ENCODE peak calls at places on chromosomes 11 and 22, in five cellular contexts. H is HTR-8/SVneo, F is GOT3, Z is H54, R is cardiac fibroblast. N is an unnamed sample.

GRCh38 chr22:46057762-46058420 is 80.9 kb upstream of the WNT7B start:
- DNase-seq in H (no peak), F (no peak), Z (no peak), R (peak; percentile 81), N (no peak)

GRCh38 chr11:102144357-102145342 is 34.4 kb downstream of the YAP1 start:
- DNase-seq in H (no peak), F (no peak), Z (no peak), R (peak; percentile 53), N (no peak)

GRCh38 chr11:69540118-69541000 is 58.9 kb downstream of the LINC01488 start:
- DNase-seq in H (no peak), F (no peak), Z (no peak), R (peak; percentile 26), N (no peak)

GRCh38 chr11:108906826-108907225 is 242.0 kb downstream of the DDX10 start:
- DNase-seq in H (peak; percentile 19), F (no peak), Z (no peak), R (peak; percentile 47), N (no peak)

GRCh38 chr11:117426297-117426685 is 98.6 kb downstream of the CEP164 start:
- DNase-seq in H (peak; percentile 79), F (no peak), Z (peak; percentile 47), R (peak; percentile 60), N (no peak)

GRCh38 chr22:31566484-31566883 is 70.1 kb downstream of the SFI1 start:
- DNase-seq in H (no peak), F (no peak), Z (no peak), R (no peak), N (no peak)

GRCh38 chr22:20463324-20464095 is 25.9 kb upstream of the SCARF2 start:
- DNase-seq in H (no peak), F (no peak), Z (no peak), R (no peak), N (no peak)

GRCh38 chr11:66628061-66628603 is 10.4 kb upstream of the RBM4 start:
- DNase-seq in H (no peak), F (no peak), Z (no peak), R (no peak), N (no peak)

GRCh38 chr22:37643225-37643847 is 3.9 kb downstream of the SH3BP1 start:
- DNase-seq in H (peak; percentile 67), F (peak; percentile 49), Z (peak; percentile 75), R (peak; percentile 78), N (no peak)

GRCh38 chr11:74592063-74592440 is 330 bp upstream of the POLD3 start:
- DNase-seq in H (no peak), F (no peak), Z (no peak), R (no peak), N (no peak)

GRCh38 chr11:62805991-62806441 is 776 bp upstream of the NXF1 start:
- DNase-seq in H (no peak), F (no peak), Z (no peak), R (peak; percentile 42), N (no peak)

GRCh38 chr11:128022007-128022368 is 565.4 kb downstream of the ETS1 start:
- DNase-seq in H (no peak), F (no peak), Z (no peak), R (peak; percentile 81), N (no peak)

GRCh38 chr11:74672956-74673895 is 58.0 kb downstream of the CHRDL2 start:
- DNase-seq in H (peak; percentile 95), F (peak; percentile 39), Z (peak; percentile 92), R (peak; percentile 99), N (peak; percentile 95)

GRCh38 chr11:27012254-27012921 is 18.5 kb downstream of the FIBIN start:
- DNase-seq in H (no peak), F (no peak), Z (no peak), R (peak; percentile 51), N (no peak)

GRCh38 chr11:77027275-77027674 is 6.9 kb upstream of the B3GNT6 start:
- DNase-seq in H (no peak), F (no peak), Z (no peak), R (peak; percentile 13), N (no peak)

GRCh38 chr11:76209671-76209955 is 3.3 kb upstream of the WNT11 start:
- DNase-seq in H (no peak), F (no peak), Z (no peak), R (no peak), N (no peak)

GRCh38 chr11:69640995-69641581 is at the start of gene CCND1:
- DNase-seq in H (peak; percentile 84), F (peak; percentile 81), Z (peak; percentile 69), R (peak; percentile 95), N (peak; percentile 83)

GRCh38 chr11:126718319-126718718 is 282.3 kb downstream of the KIRREL3 start:
- DNase-seq in H (no peak), F (no peak), Z (no peak), R (no peak), N (no peak)

GRCh38 chr22:17346578-17346977 is 22.7 kb upstream of the CECR2 start:
- DNase-seq in H (no peak), F (no peak), Z (no peak), R (peak; percentile 72), N (no peak)

GRCh38 chr22:50314455-50315288 is 7.2 kb upstream of the PLXNB2 start:
- DNase-seq in H (no peak), F (no peak), Z (no peak), R (no peak), N (no peak)

N was measured in AG09309.